ENCODE peak calls at places on chromosomes 3 and 15, in ten cellular contexts. Q, V, P, F, W, D, I, G, N and H are unnamed samples.

GRCh38 chr15:39079296-39079834 is 501.5 kb upstream of the THBS1 start:
- DNase-seq in P (peak; percentile 63), F (peak; percentile 94), Q (peak; percentile 15), G (no peak), I (no peak), D (no peak), V (no peak), W (no peak), N (peak; percentile 19), H (no peak)

GRCh38 chr15:25683911-25684310 is 179.2 kb downstream of the ATP10A start:
- DNase-seq in G (no peak), P (no peak), W (no peak), I (no peak), N (no peak), F (no peak), D (no peak), Q (no peak), V (no peak), H (no peak)

GRCh38 chr15:22780267-22780666 is 6.2 kb upstream of the NIPA1 start:
- DNase-seq in D (no peak), F (no peak), Q (no peak), I (no peak), N (no peak), P (no peak), W (no peak), G (no peak), V (no peak), H (no peak)

GRCh38 chr3:157868168-157868567 is 238.1 kb downstream of the SHOX2 start:
- DNase-seq in P (no peak), N (no peak), I (no peak), W (no peak), Q (no peak), D (no peak), V (no peak), G (no peak), F (peak; percentile 6), H (no peak)

GRCh38 chr15:82572311-82572710 is 32.1 kb upstream of the RPS17 start:
- DNase-seq in Q (peak; percentile 46), N (no peak), P (no peak), I (no peak), G (no peak), V (no peak), F (peak; percentile 8), W (no peak), D (no peak), H (no peak)

GRCh38 chr3:66317750-66318366 is 97.1 kb downstream of the SLC25A26 start:
- DNase-seq in I (no peak), F (no peak), W (no peak), D (no peak), Q (no peak), N (no peak), V (no peak), P (no peak), G (no peak), H (no peak)

GRCh38 chr3:117278424-117279190 is 569.0 kb downstream of the TUSC7 start:
- DNase-seq in Q (no peak), V (no peak), W (peak; percentile 27), I (no peak), F (peak; percentile 33), G (peak; percentile 8), N (peak; percentile 88), P (peak; percentile 69), D (peak; percentile 77), H (no peak)

GRCh38 chr3:49133226-49133951 is 539 bp upstream of the LAMB2 start:
- DNase-seq in G (peak; percentile 74), N (peak; percentile 91), W (peak; percentile 87), V (peak; percentile 91), I (no peak), D (peak; percentile 89), P (peak; percentile 92), Q (peak; percentile 91), F (peak; percentile 85), H (no peak)

GRCh38 chr3:71628571-71628970 is 45.0 kb upstream of the FOXP1 start:
- DNase-seq in G (no peak), I (no peak), P (no peak), Q (no peak), D (no peak), F (peak; percentile 6), V (no peak), N (no peak), W (no peak), H (no peak)

GRCh38 chr3:42652251-42652610 is 1.3 kb upstream of the ZBTB47 start:
- DNase-seq in D (no peak), P (no peak), I (no peak), W (no peak), V (no peak), Q (no peak), N (no peak), G (no peak), F (no peak), H (no peak)

GRCh38 chr3:159938712-159939111 is 49.9 kb upstream of the IL12A start:
- DNase-seq in F (peak; percentile 58), P (no peak), I (no peak), Q (no peak), W (no peak), V (no peak), N (no peak), G (no peak), D (no peak), H (no peak)

GRCh38 chr3:161221881-161222600 is 930 bp downstream of the NMD3 start:
- DNase-seq in Q (no peak), V (peak; percentile 58), P (peak; percentile 42), D (peak; percentile 52), G (no peak), W (no peak), N (no peak), I (no peak), F (peak; percentile 27), H (no peak)

GRCh38 chr3:127840671-127841070 is 18.4 kb upstream of the MGLL start:
- DNase-seq in F (no peak), N (no peak), V (no peak), D (no peak), Q (no peak), W (no peak), I (no peak), G (no peak), P (no peak), H (no peak)

GRCh38 chr3:127834771-127835170 is 12.5 kb upstream of the MGLL start:
- DNase-seq in I (no peak), D (no peak), V (no peak), F (no peak), G (no peak), Q (no peak), P (no peak), N (no peak), W (no peak), H (no peak)

GRCh38 chr3:127833281-127834032 is 11.1 kb upstream of the MGLL start:
- DNase-seq in V (no peak), D (no peak), I (no peak), G (no peak), W (peak; percentile 36), F (no peak), P (no peak), Q (no peak), N (no peak), H (no peak)

GRCh38 chr3:127839099-127839498 is 16.8 kb upstream of the MGLL start:
- DNase-seq in I (no peak), N (no peak), D (no peak), V (no peak), W (no peak), Q (no peak), P (no peak), G (no peak), F (no peak), H (no peak)

GRCh38 chr3:127836004-127836882 is 13.9 kb upstream of the MGLL start:
- DNase-seq in G (no peak), Q (no peak), W (peak; percentile 50), P (no peak), N (no peak), D (no peak), F (no peak), V (no peak), I (no peak), H (peak; percentile 56)
- TF ChIP-seq POLR2A in G (no peak), Q (no peak), W (no peak), P (no peak), N (no peak), D (no peak), F (no peak), V (no peak), I (no peak), H (peak; percentile 35)

DNA sequence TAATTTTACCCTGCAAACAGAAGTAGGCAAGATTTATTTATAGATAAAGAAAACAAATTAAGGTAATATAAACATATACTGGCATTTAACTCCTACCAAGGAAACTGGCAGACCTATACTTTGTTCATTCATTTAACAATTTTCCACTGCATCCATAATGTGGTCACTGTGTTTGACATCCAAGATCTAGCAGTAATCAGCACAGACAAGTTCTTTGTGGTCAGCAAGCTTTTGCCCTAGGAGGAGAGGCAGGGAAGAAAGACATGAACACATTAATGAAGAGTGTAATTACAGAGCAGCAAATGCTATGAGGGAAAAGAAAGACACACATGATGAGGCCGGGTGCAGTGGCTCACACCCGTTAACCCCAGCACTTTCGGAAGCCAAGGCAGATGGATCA is 34.4 kb downstream of the SUCLG2 start:
- DNase-seq in P (no peak), D (no peak), Q (no peak), I (no peak), W (no peak), N (no peak), F (no peak), G (no peak), V (no peak), H (no peak)
- TF ChIP-seq POLR2A in P (no peak), D (no peak), Q (no peak), I (no peak), W (no peak), N (no peak), F (no peak), G (no peak), V (no peak), H (no peak)

DNA sequence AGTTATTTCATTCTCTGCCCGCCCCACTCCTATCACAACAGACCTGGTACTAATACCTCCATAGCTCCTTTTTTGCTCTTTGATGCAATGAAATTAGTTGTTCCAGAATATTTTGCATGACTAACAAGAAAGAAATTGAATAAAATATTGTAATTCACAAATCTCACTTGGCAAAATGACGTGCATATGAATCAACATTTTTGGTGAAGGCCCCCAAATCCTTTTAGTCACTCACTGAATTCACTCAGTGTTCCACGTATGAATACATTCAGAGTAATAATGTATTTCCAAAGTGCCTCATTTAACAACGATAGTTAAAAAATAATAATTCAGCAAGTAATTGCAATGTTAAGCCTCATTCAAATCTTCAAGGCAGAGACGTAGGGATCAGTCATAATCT is 148.6 kb upstream of the STRIT1 start:
- DNase-seq in P (no peak), D (no peak), F (peak; percentile 2), N (no peak), I (no peak), V (no peak), G (no peak), W (no peak), Q (no peak), H (no peak)
- TF ChIP-seq POLR2A in P (no peak), D (no peak), F (no peak), N (no peak), I (no peak), V (no peak), G (no peak), W (no peak), Q (no peak), H (no peak)

DNA sequence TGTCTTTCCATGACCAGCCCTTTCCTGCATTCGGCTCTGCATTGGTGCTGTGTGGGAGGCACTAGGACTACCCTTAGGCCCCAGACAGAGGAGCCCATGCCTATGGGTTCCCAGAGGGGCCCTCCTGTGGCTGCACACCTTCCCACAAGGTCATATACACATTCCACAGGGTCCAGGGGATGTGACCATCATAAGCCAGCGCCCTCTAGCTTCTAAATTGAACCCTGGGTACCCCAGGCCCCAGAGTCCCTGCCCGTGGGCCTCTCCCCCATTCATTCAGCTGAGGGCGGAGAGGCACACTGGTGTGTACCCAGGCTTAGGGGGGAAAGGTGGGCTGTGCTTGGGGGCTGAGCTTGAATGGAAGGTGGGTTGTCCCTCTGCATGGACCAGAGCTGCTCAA is 10.2 kb upstream of the SLC6A6 start:
- DNase-seq in P (no peak), Q (no peak), W (no peak), G (no peak), F (no peak), N (no peak), V (no peak), I (no peak), D (no peak), H (no peak)
- TF ChIP-seq POLR2A in P (no peak), Q (no peak), W (no peak), G (no peak), F (no peak), N (no peak), V (no peak), I (no peak), D (no peak), H (no peak)